ENCODE peak calls at places on chromosomes 5 and 9, in five cellular contexts. W, T, V, B and Y are unnamed samples.

GRCh38 chr9:107251756-107252322 is 31.2 kb upstream of the RAD23B start:
- DNase-seq in T (no peak), V (no peak), B (peak), W (no peak), Y (peak)

GRCh38 chr5:78927657-78928282 is 57.3 kb downstream of the ARSB start:
- DNase-seq in W (peak), V (peak), B (no peak), T (no peak), Y (peak)

GRCh38 chr5:179273441-179274145 is 71.7 kb downstream of the ADAMTS2 start:
- DNase-seq in W (no peak), B (no peak), T (no peak), V (no peak), Y (no peak)

GRCh38 chr5:175444060-175444904 is at the start of gene DRD1:
- DNase-seq in T (no peak), V (peak), W (no peak), B (peak), Y (no peak)

GRCh38 chr5:54832846-54833245 is 152.5 kb downstream of the ESM1 start:
- DNase-seq in B (no peak), W (no peak), V (no peak), T (no peak), Y (no peak)

GRCh38 chr9:83281306-83282255 is 218.6 kb upstream of the RASEF start:
- DNase-seq in B (no peak), W (no peak), V (no peak), T (no peak), Y (no peak)

GRCh38 chr9:105385372-105385985 is 62.4 kb upstream of the FSD1L start:
- DNase-seq in W (no peak), T (peak), V (no peak), B (peak), Y (no peak)

GRCh38 chr5:180723936-180724335 is 15.9 kb downstream of the OR2Y1 start:
- DNase-seq in T (no peak), W (no peak), B (no peak), V (no peak), Y (no peak)

GRCh38 chr9:96868709-96869108 is 14.4 kb upstream of the ZNF782 start:
- DNase-seq in W (no peak), T (no peak), B (no peak), V (no peak), Y (no peak)

GRCh38 chr9:127835930-127836586 is 18.4 kb downstream of the ENG start:
- DNase-seq in W (no peak), T (no peak), V (no peak), B (no peak), Y (no peak)

GRCh38 chr9:34662544-34663295 is at the start of gene CCL27:
- DNase-seq in V (no peak), B (no peak), T (no peak), W (no peak), Y (no peak)

GRCh38 chr5:96942078-96942477 is 6.2 kb downstream of the LNPEP start:
- DNase-seq in V (no peak), T (no peak), W (no peak), B (no peak), Y (no peak)

GRCh38 chr5:96940586-96940985 is 4.7 kb downstream of the LNPEP start:
- DNase-seq in V (no peak), B (no peak), W (no peak), T (no peak), Y (no peak)

GRCh38 chr5:96943829-96944228 is 7.9 kb downstream of the LNPEP start:
- DNase-seq in W (no peak), T (no peak), V (no peak), B (no peak), Y (no peak)

GRCh38 chr5:96941140-96941539 is 5.3 kb downstream of the LNPEP start:
- DNase-seq in T (no peak), W (no peak), B (no peak), V (no peak), Y (no peak)

GRCh38 chr5:96942911-96943310 is 7.0 kb downstream of the LNPEP start:
- DNase-seq in V (no peak), W (no peak), B (no peak), T (no peak), Y (no peak)
- TF ChIP-seq SP1 in V (no peak), W (no peak), B (no peak), T (no peak), Y (no peak)

GRCh38 chr5:67880876-67881275 is 334.7 kb upstream of the PIK3R1 start:
- DNase-seq in T (no peak), W (no peak), B (no peak), V (no peak), Y (no peak)

GRCh38 chr5:67875637-67876036 is 339.9 kb upstream of the PIK3R1 start:
- DNase-seq in T (no peak), V (no peak), B (no peak), W (no peak), Y (no peak)

GRCh38 chr5:67878911-67879310 is 336.6 kb upstream of the PIK3R1 start:
- DNase-seq in B (no peak), W (no peak), V (no peak), T (no peak), Y (no peak)

GRCh38 chr5:67880358-67880810 is 335.2 kb upstream of the PIK3R1 start:
- DNase-seq in B (no peak), V (no peak), T (no peak), W (no peak), Y (no peak)

DNA sequence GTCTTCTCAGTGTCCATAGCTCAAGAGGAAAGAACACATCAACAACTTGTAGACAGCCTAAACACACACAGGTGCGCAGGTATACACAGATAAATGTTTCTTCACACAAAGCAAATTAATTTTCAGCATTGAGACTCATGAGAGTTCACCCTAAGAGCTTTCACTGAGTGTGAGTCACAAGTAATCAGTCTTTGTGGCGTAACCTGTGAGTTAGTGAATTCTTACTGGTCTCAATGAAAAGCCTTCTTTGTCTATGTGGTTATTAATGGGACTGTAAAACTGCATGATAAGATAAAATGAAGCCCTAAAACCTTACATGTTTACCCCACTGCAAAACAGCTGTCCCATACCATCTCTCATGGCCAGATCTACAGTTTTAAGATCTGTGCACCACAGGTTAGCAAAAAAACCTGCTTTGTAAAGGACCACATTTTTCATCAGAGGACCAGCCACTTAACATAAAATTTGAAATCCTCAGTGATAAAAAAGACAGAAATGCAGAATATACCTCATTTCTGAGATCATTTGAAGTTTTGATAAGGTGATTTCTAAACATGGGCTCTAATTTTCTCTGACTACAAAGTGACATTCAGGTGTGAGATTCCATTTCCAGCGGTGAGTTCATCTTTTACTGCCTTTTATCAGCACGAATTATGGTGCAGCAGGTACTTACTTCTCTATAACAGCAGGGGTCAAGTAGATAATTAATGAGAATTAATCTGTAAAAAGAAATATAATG is 335.8 kb upstream of the PIK3R1 start:
- DNase-seq in W (no peak), B (no peak), V (no peak), T (no peak), Y (peak)
- H3K27ac ChIP-seq in W (no peak), B (no peak), V (no peak), T (no peak), Y (no peak)

GRCh38 chr9:135087489-135087791 is at the start of gene OLFM1:
- DNase-seq in W (peak), T (no peak), V (peak), B (peak), Y (no peak)
- TF ChIP-seq SP1 in W (no peak), T (no peak), V (no peak), B (no peak), Y (no peak)

GRCh38 chr9:137951597-137952490 is 74.3 kb downstream of the CACNA1B start:
- DNase-seq in B (no peak), W (no peak), T (no peak), V (no peak), Y (no peak)
- H3K27ac ChIP-seq in B (no peak), W (no peak), T (no peak), V (no peak), Y (no peak)

GRCh38 chr5:38673671-38674071 is 117.2 kb upstream of the LIFR start:
- DNase-seq in V (no peak), W (peak), T (no peak), B (no peak), Y (peak)
- TF ChIP-seq SP1 in V (no peak), W (no peak), T (no peak), B (no peak), Y (no peak)

DNA sequence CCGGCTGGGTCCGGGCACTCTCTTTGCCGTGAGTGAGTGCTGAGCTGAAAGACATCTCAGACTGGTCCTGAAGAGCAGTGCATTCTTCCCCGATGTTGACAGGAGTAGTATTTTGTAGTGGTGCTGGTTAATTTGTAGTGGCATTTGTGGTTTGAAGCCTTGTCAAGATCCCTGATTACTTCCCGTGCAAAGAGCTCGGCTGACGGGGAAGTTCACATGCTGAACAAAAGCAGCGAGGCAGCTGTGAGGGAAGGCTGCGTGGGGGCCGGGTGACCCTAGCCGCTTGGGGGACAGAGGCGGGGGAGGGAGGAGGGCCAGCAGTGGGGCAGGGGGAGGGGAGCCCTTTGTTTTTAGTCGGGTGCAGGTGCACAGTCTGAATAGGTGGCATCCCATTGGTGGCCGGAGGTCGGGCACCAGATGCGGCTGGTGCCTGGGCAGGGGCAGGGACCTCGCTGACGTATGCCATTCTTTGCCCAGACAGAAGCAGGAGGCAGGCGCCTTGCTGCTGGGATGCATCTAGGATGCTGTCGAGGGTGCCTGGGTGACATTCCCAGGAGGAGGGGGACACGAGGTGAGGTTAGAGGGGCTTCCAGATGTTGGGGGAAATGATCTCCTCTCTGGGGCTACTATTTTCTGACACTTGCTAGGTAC is 64.7 kb downstream of the CRB2 start:
- DNase-seq in V (no peak), B (no peak), T (no peak), W (no peak), Y (no peak)
- H3K27ac ChIP-seq in V (no peak), B (no peak), T (no peak), W (no peak), Y (no peak)